ENCODE peak calls at places on chromosomes 6 and 20, in ten cellular contexts. H is IMR-90, S is body of pancreas, B is mucosa of descending colon, I is GM23338, Y is esophagus muscularis mucosa, T is mammary epithelial cell, M is lower lobe of right lung, E is NB4, O is fibroblast of lung. G is an unnamed sample.

GRCh38 chr20:3681931-3682820 is at the start of gene ADAM33:
- DNase-seq in H (no peak), S (peak; percentile 36), B (no peak), I (peak; percentile 66), Y (no peak), T (no peak), M (no peak), E (no peak), O (peak; percentile 36), G (no peak)

GRCh38 chr20:896626-897025 is 19.5 kb downstream of the ANGPT4 start:
- DNase-seq in H (no peak), S (no peak), B (no peak), I (no peak), Y (no peak), T (no peak), M (no peak), E (no peak), O (no peak), G (no peak)

GRCh38 chr6:118644007-118644406 is 7.4 kb downstream of the CEP85L start:
- DNase-seq in H (peak; percentile 53), S (no peak), B (no peak), I (no peak), Y (no peak), T (no peak), M (no peak), E (no peak), O (no peak), G (no peak)

GRCh38 chr6:152232494-152233151 is 404.5 kb downstream of the SYNE1 start:
- DNase-seq in H (peak; percentile 67), S (no peak), B (no peak), I (no peak), Y (no peak), T (no peak), M (no peak), E (peak; percentile 7), O (peak; percentile 15), G (peak; percentile 52)

GRCh38 chr6:42131531-42131930 is 10.9 kb downstream of the C6orf132 start:
- DNase-seq in H (peak; percentile 89), S (no peak), B (no peak), I (no peak), Y (no peak), T (peak; percentile 55), M (no peak), E (no peak), O (peak; percentile 83), G (no peak)

GRCh38 chr6:53837875-53838806 is 43.3 kb downstream of the LRRC1 start:
- DNase-seq in H (peak; percentile 22), S (no peak), B (no peak), I (no peak), Y (no peak), T (no peak), M (no peak), E (no peak), O (peak; percentile 55), G (no peak)

GRCh38 chr6:124868476-124868875 is 93.8 kb upstream of the RNF217 start:
- DNase-seq in H (peak; percentile 29), S (no peak), B (no peak), I (no peak), Y (no peak), T (peak; percentile 13), M (no peak), E (no peak), O (no peak), G (no peak)

GRCh38 chr6:139323511-139324445 is 32.0 kb upstream of the TXLNB start:
- DNase-seq in H (peak; percentile 75), S (peak; percentile 38), B (peak; percentile 66), I (peak; percentile 86), Y (peak; percentile 94), T (peak; percentile 22), M (peak; percentile 76), E (peak; percentile 97), O (peak; percentile 71), G (peak; percentile 48)

GRCh38 chr6:40480678-40481077 is 106.5 kb downstream of the LRFN2 start:
- DNase-seq in H (no peak), S (no peak), B (no peak), I (no peak), Y (no peak), T (no peak), M (no peak), E (no peak), O (no peak), G (no peak)

GRCh38 chr6:40476673-40477072 is 110.5 kb downstream of the LRFN2 start:
- DNase-seq in H (no peak), S (no peak), B (no peak), I (no peak), Y (no peak), T (no peak), M (no peak), E (no peak), O (no peak), G (no peak)

GRCh38 chr6:40473026-40473425 is 114.1 kb downstream of the LRFN2 start:
- DNase-seq in H (no peak), S (no peak), B (no peak), I (no peak), Y (no peak), T (no peak), M (no peak), E (no peak), O (no peak), G (no peak)

GRCh38 chr6:40474937-40475336 is 112.2 kb downstream of the LRFN2 start:
- DNase-seq in H (no peak), S (no peak), B (no peak), I (peak; percentile 39), Y (no peak), T (no peak), M (no peak), E (no peak), O (no peak), G (no peak)

DNA sequence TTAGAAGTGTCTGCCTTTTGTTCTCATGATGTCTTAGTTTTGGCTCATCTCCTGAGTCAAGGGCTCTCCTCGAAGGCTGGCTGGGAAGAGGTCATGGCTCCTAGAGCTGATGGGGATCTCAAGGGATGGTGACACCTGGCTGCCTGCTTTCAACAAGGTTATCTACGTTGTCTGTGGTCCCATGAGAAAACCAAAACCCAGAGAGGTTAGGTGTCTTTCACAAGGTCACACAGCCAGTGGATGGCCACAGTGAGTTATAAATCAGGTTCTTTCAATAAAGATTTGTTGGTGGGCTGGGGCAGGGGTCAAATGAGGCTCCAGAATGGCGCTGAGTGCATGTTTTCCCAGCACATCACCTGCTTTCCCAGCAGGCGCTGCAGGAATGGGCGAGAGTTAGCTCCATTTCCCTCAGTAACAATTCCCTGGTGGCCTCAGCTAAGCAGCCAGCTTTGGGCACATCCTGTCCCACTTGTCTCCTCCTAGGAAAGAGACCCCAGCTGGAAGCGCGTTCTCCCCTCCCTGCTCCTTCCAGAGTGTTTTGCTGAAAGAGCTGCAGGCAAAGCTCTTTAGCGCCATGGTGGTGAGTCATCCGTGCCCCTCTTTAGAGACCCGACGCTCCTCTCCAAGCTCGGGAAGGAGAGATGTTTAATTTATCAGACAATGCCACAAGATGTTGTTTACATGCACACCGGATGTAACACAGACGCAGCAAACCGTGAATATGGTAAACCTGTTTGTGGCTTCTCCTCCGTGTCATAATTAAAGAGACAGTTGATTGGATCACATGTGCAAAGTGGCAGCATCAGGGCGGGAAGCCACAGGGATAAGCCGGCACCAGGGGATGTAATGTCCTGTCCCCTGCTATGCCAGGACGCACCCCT is 109.7 kb downstream of the LRFN2 start:
- DNase-seq in H (no peak), S (no peak), B (no peak), I (peak; percentile 62), Y (no peak), T (no peak), M (no peak), E (no peak), O (no peak), G (no peak)
- TF ChIP-seq CTCF in H (no peak), S (no peak), B (no peak), I (peak; percentile 13), Y (no peak), T (no peak), M (no peak), E (no peak), O (no peak), G (no peak)

GRCh38 chr20:56957737-56958553 is 308.5 kb downstream of the BMP7 start:
- DNase-seq in H (no peak), S (no peak), B (no peak), I (peak; percentile 60), Y (no peak), T (no peak), M (no peak), E (peak; percentile 25), O (no peak), G (peak; percentile 63)
- H3K4me3 ChIP-seq in H (no peak overlapping the region), S (no peak overlapping the region), B (no peak overlapping the region), I (no peak overlapping the region), Y (no peak overlapping the region), T (no peak overlapping the region), M (no peak overlapping the region), E (no peak overlapping the region), O (no peak overlapping the region), G (no peak overlapping the region)

GRCh38 chr6:52537001-52537753 is 39.7 kb downstream of the TRAM2 start:
- DNase-seq in H (peak; percentile 57), S (no peak), B (no peak), I (no peak), Y (no peak), T (peak; percentile 77), M (no peak), E (no peak), O (no peak), G (no peak)

GRCh38 chr6:52534966-52535390 is 41.9 kb downstream of the TRAM2 start:
- DNase-seq in H (no peak), S (no peak), B (no peak), I (no peak), Y (no peak), T (no peak), M (no peak), E (no peak), O (no peak), G (no peak)

GRCh38 chr6:52535711-52536423 is 41.0 kb downstream of the TRAM2 start:
- DNase-seq in H (no peak), S (no peak), B (no peak), I (peak; percentile 33), Y (no peak), T (no peak), M (no peak), E (no peak), O (no peak), G (no peak)

GRCh38 chr6:52538252-52538905 is 38.5 kb downstream of the TRAM2 start:
- DNase-seq in H (no peak), S (no peak), B (no peak), I (no peak), Y (no peak), T (no peak), M (no peak), E (no peak), O (no peak), G (no peak)

DNA sequence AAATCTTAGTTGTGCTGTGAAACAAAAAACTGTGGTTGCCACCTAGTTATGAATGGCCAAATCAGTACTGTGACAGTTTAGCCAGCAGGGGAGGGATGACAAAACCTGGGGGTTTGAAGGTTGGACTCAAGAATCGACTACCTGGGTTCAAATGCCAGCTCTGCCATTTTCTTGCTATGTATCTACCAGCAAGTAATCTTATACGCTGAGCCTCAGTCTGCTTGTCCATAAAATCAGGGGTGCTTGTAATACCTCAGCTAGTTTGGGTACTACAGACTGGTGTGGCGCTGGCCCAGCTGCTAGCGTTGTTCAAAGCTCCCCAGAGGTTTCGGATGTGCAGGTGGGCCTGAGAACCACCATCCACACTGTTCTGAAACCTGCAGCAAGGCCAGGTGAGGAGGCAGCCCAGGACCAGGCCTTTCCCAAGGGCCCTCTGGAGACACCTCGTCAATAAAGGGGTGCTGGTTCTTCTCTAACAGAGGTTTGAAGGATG is 40.4 kb downstream of the TRAM2 start:
- DNase-seq in H (no peak), S (no peak), B (no peak), I (no peak), Y (no peak), T (no peak), M (no peak), E (no peak), O (no peak), G (no peak)
- TF ChIP-seq CTCF in H (no peak), S (no peak), B (no peak), I (no peak), Y (no peak), T (no peak), M (no peak), E (no peak), O (no peak), G (no peak)

DNA sequence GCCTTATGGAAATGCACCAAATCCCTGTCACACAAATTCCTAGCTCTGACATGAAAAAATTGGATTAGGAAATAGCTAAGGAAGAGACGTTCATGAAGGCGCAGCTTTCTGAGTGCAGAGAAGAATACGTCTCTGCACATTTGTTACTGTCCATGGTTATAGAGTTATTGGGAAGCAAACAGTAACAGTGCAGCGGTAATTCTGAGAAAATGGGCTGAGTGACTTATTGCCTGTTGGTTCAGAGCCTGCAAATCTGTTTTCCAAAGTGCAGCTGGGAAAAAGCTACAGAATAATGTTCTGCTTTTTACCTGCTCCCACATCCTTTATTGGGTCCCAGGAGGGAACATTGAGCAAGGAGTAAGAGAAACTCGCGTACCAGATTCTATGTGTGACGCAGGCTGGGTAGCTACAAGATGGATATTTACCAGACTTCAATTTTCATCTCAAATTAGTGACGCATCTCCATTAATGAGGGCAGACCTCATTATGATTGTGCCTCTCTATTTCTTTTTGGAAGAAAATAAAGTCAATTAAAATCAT is 160.2 kb downstream of the BTBD3 start:
- DNase-seq in H (no peak), S (no peak), B (no peak), I (no peak), Y (no peak), T (no peak), M (no peak), E (no peak), O (no peak), G (no peak)
- H3K4me3 ChIP-seq in H (no peak overlapping the region), S (no peak overlapping the region), B (no peak overlapping the region), I (no peak overlapping the region), Y (no peak overlapping the region), T (no peak overlapping the region), M (no peak overlapping the region), E (no peak overlapping the region), O (no peak overlapping the region), G (no peak overlapping the region)